ENCODE peak calls at places on chromosomes 5 and 9, in eight cellular contexts. S is dorsolateral prefrontal cortex; P is mammary epithelial cell; I is stomach; E is left ventricle myocardium inferior; A is CD8-positive, alpha-beta T cell; C is breast epithelium; K is astrocyte of the spinal cord. Q is an unnamed sample.

GRCh38 chr9:20784196-20784595 is 100.1 kb downstream of the FOCAD start:
- DNase-seq in P (no peak), S (no peak), C (no peak), I (no peak), A (no peak), K (no peak), E (no peak), Q (no peak)

GRCh38 chr5:77087484-77088291 is 603 bp upstream of the ZBED3 start:
- DNase-seq in P (no peak), I (peak; percentile 66), E (peak; percentile 28), S (no peak), C (no peak), K (peak; percentile 82), A (no peak), Q (peak; percentile 95)

GRCh38 chr9:100285601-100286000 is 67.1 kb downstream of the TEX10 start:
- DNase-seq in I (no peak), C (no peak), A (no peak), P (no peak), E (no peak), K (no peak), S (no peak), Q (no peak)

GRCh38 chr9:135514342-135515082 is 6.7 kb upstream of the LCN1 start:
- DNase-seq in S (peak; percentile 22), P (no peak), I (peak; percentile 2), A (no peak), C (no peak), E (no peak), K (no peak), Q (no peak)

GRCh38 chr9:14389146-14389545 is 75.2 kb upstream of the NFIB start:
- DNase-seq in P (no peak), I (no peak), A (no peak), C (no peak), K (no peak), E (no peak), S (no peak), Q (no peak)

GRCh38 chr5:94746731-94747124 is 128.3 kb downstream of the SLF1 start:
- DNase-seq in I (no peak), A (no peak), S (no peak), E (no peak), C (no peak), K (no peak), P (no peak), Q (peak; percentile 75)

GRCh38 chr9:68793605-68794343 is 88.7 kb downstream of the PIP5K1B start:
- DNase-seq in C (no peak), S (no peak), K (no peak), E (no peak), I (no peak), A (no peak), P (peak; percentile 14), Q (no peak)

GRCh38 chr5:86986837-86987236 is 280.8 kb upstream of the RASA1 start:
- DNase-seq in K (no peak), E (no peak), A (no peak), P (no peak), S (no peak), C (no peak), I (no peak), Q (no peak)

GRCh38 chr5:24477958-24478357 is 166.8 kb downstream of the CDH10 start:
- DNase-seq in E (no peak), S (no peak), K (no peak), P (no peak), C (no peak), I (no peak), A (no peak), Q (no peak)

GRCh38 chr5:134138416-134139376 is 24.2 kb downstream of the TCF7 start:
- DNase-seq in E (peak; percentile 11), C (peak; percentile 43), K (peak; percentile 53), P (peak; percentile 90), I (peak; percentile 22), S (peak; percentile 29), A (peak; percentile 55), Q (peak; percentile 23)

GRCh38 chr5:72871358-72872024 is 55.0 kb downstream of the TNPO1 start:
- DNase-seq in K (peak; percentile 39), C (no peak), S (no peak), A (no peak), P (no peak), I (no peak), E (no peak), Q (peak; percentile 34)

GRCh38 chr9:133131506-133131905 is 10.5 kb upstream of the RALGDS start:
- DNase-seq in K (no peak), I (no peak), S (no peak), P (no peak), C (no peak), E (no peak), A (no peak), Q (no peak)

GRCh38 chr5:123089971-123090640 is 1.1 kb downstream of the PRDM6 start:
- DNase-seq in K (no peak), A (no peak), E (peak; percentile 20), I (no peak), C (no peak), S (no peak), P (no peak), Q (peak; percentile 26)

GRCh38 chr9:1052119-1052907 is 2.2 kb downstream of the DMRT2 start:
- DNase-seq in K (no peak), A (no peak), S (no peak), C (no peak), P (no peak), E (no peak), I (no peak), Q (no peak)

GRCh38 chr9:88586452-88586851 is 51.5 kb downstream of the NXNL2 start:
- DNase-seq in P (no peak), I (no peak), E (no peak), K (no peak), C (no peak), A (no peak), S (no peak), Q (no peak)

GRCh38 chr9:92341578-92341977 is 15.8 kb downstream of the CENPP start:
- DNase-seq in I (no peak), A (no peak), K (no peak), P (no peak), S (no peak), E (no peak), C (no peak), Q (no peak)
- TF ChIP-seq CTCF in I (no peak), A (no peak), K (no peak), P (no peak), S (no peak), E (no peak), C (no peak), Q (no peak)

DNA sequence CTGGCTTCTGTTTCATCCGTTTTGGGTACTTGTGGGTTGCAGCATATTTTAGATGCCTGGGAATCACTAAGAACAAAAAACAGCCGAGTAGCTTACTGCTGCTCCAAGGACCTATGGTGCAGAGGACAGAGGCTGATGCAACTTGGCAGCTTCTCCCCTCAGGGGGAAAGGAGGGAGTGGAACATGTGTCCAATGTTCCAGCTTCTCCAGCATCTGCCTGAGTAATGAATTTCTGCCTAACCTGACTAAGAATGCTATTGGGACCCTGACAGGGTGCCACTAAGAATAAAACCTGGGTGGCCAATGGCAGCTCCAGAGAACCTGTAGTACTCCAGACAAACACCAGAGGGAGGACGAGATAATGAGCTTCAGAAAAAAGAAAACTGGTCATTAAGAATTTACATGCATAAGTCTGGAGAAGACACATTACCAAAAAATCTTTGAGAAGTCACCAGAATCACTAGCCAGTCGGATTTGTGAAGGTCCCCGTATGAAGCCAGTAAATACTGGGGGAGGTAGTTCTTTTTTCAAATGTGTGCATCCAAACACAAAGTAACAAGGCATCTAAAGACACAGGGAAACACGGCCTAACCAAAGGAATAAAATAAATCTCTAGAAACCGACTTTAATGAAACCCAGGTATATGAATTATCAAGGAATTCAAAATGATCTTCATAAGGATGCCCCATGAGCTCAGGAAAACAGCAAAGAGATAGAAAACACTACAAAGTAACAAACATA is 293.5 kb downstream of the HINT1 start:
- DNase-seq in I (peak; percentile 26), K (peak; percentile 20), A (peak; percentile 51), P (peak; percentile 17), S (no peak), E (peak; percentile 46), C (no peak), Q (peak; percentile 53)
- H3K4me3 ChIP-seq in I (no peak overlapping the region), K (no peak overlapping the region), A (no peak overlapping the region), P (no peak overlapping the region), S (no peak overlapping the region), E (no peak overlapping the region), C (no peak overlapping the region), Q (no peak overlapping the region)

DNA sequence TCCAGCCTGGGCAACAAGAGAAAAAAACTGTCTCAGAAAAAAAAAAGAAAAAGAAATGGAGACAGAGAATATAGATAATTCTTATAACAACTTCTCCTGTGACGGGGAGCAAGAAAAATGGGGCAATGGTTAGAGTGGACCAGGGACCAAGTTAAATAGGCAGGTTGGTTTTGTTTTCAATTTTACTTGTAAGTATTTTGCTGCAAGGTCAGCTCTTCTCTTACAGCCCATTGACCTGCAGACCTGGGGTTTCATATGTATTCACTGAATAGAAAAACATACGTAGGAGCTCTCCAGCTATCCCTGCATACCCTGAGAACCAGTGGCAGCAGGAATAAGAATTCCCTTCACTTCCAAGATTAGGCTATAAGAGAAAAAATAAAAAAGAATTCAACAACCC is 29.2 kb upstream of the IL13 start:
- DNase-seq in E (no peak), C (no peak), K (no peak), P (no peak), A (no peak), S (no peak), I (no peak), Q (no peak)
- TF ChIP-seq CTCF in E (no peak), C (no peak), K (no peak), P (no peak), A (no peak), S (no peak), I (no peak), Q (no peak)

GRCh38 chr5:125412051-125412560 is 665.7 kb upstream of the ZNF608 start:
- DNase-seq in K (peak; percentile 44), A (no peak), E (no peak), C (no peak), S (peak; percentile 46), I (no peak), P (peak; percentile 65), Q (peak; percentile 46)
- H3K4me3 ChIP-seq in K (no peak overlapping the region), A (no peak overlapping the region), E (peak overlapping the region; percentile 38), C (no peak overlapping the region), S (peak overlapping the region; percentile 57), I (peak overlapping the region; percentile 9), P (peak overlapping the region; percentile 9), Q (no peak overlapping the region)

DNA sequence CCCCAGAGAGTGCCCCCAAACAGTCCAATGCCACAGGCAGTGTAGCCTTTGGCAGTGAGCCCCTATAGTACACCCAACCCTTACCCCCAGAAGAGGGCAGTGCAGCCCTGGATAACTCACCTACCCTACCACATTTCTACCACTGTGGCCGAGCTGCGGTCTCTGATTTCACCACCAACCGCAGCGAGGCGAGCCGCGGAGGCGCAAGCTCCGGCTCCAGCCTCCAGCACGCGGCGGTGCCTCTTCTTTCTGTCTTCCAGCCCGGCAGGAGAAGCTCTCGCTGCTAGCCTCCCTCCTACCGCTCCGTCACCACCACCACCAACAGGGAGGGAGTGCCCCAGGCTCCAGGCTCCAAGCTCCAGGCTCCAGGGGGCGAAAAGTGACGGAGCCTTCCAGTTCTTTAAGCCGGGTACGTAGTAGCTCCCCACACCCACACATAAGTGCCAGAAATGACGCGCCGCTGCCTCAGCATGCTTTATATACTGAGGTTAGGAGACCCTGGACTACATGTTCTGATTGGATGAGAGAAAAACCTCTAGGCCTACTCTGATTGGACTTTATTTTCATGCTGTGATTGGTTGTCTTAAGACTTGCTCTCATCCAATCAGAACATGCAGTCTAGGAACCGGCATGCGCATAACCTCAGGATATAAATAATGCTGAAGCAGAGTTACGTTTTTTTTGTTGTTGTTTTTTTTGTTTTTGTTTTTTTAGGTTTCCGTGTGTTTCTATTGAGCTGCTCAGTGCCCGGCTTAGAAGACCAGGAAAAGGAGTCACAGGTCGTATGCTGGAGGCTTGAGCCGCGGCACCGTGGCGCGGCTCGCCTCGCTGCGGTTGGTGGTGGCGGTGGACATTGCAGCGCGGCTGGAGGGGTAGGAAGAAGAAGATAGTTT is at the start of gene PCAT7:
- DNase-seq in S (no peak), A (no peak), K (no peak), C (peak; percentile 68), E (no peak), I (peak; percentile 90), P (no peak), Q (peak; percentile 39)
- TF ChIP-seq CTCF in S (no peak), A (no peak), K (peak; percentile 15), C (no peak), E (peak; percentile 44), I (peak; percentile 41), P (peak; percentile 52), Q (peak; percentile 41)

Q was measured in choroid plexus epithelial cell.